ENCODE peak calls at places on chromosomes 13 and 19, in seven cellular contexts. One of them, this sample, is unnamed. For H3K4me1, the result is how much of the 10 kb centered on the place peaks cover.

GRCh38 chr19:11456659-11457058 is 21.2 kb downstream of the PRKCSH start:
- DNase-seq in HCT116: no peak
- DNase-seq in thoracic aorta: no peak
- DNase-seq in psoas muscle: no peak
- DNase-seq in esophagus squamous epithelium: no peak
- DNase-seq in effector memory CD4-positive, alpha-beta T cell: no peak
- DNase-seq in lower lobe of right lung: no peak
- DNase-seq in this sample: no peak

GRCh38 chr13:112456138-112457056 is 80.2 kb downstream of the SPACA7 start:
- DNase-seq in thoracic aorta: no peak
- DNase-seq in lower lobe of right lung: no peak
- DNase-seq in HCT116: no peak
- DNase-seq in psoas muscle: no peak
- DNase-seq in esophagus squamous epithelium: no peak
- DNase-seq in effector memory CD4-positive, alpha-beta T cell: no peak
- DNase-seq in this sample: no peak

GRCh38 chr19:57406516-57407123 is 4.3 kb upstream of the ZNF17 start:
- DNase-seq in effector memory CD4-positive, alpha-beta T cell: peak
- DNase-seq in HCT116: peak
- DNase-seq in lower lobe of right lung: peak
- DNase-seq in thoracic aorta: no peak
- DNase-seq in psoas muscle: peak
- DNase-seq in esophagus squamous epithelium: no peak
- DNase-seq in this sample: peak

GRCh38 chr19:4473708-4474503 is 1.8 kb downstream of the HDGFL2 start:
- DNase-seq in effector memory CD4-positive, alpha-beta T cell: no peak
- DNase-seq in thoracic aorta: no peak
- DNase-seq in lower lobe of right lung: no peak
- DNase-seq in esophagus squamous epithelium: no peak
- DNase-seq in HCT116: no peak
- DNase-seq in psoas muscle: no peak
- DNase-seq in this sample: peak

GRCh38 chr13:93045836-93046235 is 180.8 kb upstream of the GPC6 start:
- DNase-seq in psoas muscle: no peak
- DNase-seq in thoracic aorta: no peak
- DNase-seq in esophagus squamous epithelium: no peak
- DNase-seq in HCT116: no peak
- DNase-seq in lower lobe of right lung: no peak
- DNase-seq in effector memory CD4-positive, alpha-beta T cell: no peak
- DNase-seq in this sample: no peak

GRCh38 chr13:33520480-33520839 is 234.9 kb upstream of the STARD13 start:
- DNase-seq in HCT116: no peak
- DNase-seq in esophagus squamous epithelium: no peak
- DNase-seq in lower lobe of right lung: no peak
- DNase-seq in thoracic aorta: no peak
- DNase-seq in effector memory CD4-positive, alpha-beta T cell: no peak
- DNase-seq in psoas muscle: no peak
- DNase-seq in this sample: no peak

GRCh38 chr19:1673645-1674292 is 21.4 kb upstream of the TCF3 start:
- DNase-seq in lower lobe of right lung: no peak
- DNase-seq in thoracic aorta: no peak
- DNase-seq in HCT116: no peak
- DNase-seq in psoas muscle: no peak
- DNase-seq in effector memory CD4-positive, alpha-beta T cell: no peak
- DNase-seq in esophagus squamous epithelium: no peak
- DNase-seq in this sample: no peak

GRCh38 chr13:33728271-33729037 is 89.5 kb upstream of the RFC3 start:
- DNase-seq in psoas muscle: peak
- DNase-seq in lower lobe of right lung: no peak
- DNase-seq in esophagus squamous epithelium: no peak
- DNase-seq in HCT116: no peak
- DNase-seq in thoracic aorta: no peak
- DNase-seq in effector memory CD4-positive, alpha-beta T cell: no peak
- DNase-seq in this sample: no peak

GRCh38 chr13:45325806-45326205 is 15.2 kb downstream of the TPT1 start:
- DNase-seq in thoracic aorta: peak
- DNase-seq in psoas muscle: peak
- DNase-seq in esophagus squamous epithelium: no peak
- DNase-seq in lower lobe of right lung: no peak
- DNase-seq in HCT116: no peak
- DNase-seq in effector memory CD4-positive, alpha-beta T cell: no peak
- DNase-seq in this sample: peak

GRCh38 chr13:106500450-106500849 is 35.0 kb downstream of the EFNB2 start:
- DNase-seq in effector memory CD4-positive, alpha-beta T cell: no peak
- DNase-seq in HCT116: no peak
- DNase-seq in psoas muscle: no peak
- DNase-seq in esophagus squamous epithelium: no peak
- DNase-seq in thoracic aorta: no peak
- DNase-seq in lower lobe of right lung: no peak
- DNase-seq in this sample: no peak

GRCh38 chr13:113758651-113759524 is at the start of gene TMEM255B:
- DNase-seq in HCT116: peak
- DNase-seq in psoas muscle: peak
- DNase-seq in thoracic aorta: peak
- DNase-seq in esophagus squamous epithelium: peak
- DNase-seq in lower lobe of right lung: peak
- DNase-seq in effector memory CD4-positive, alpha-beta T cell: peak
- DNase-seq in this sample: peak

GRCh38 chr13:110503037-110503901 is 58.3 kb downstream of the RAB20 start:
- DNase-seq in effector memory CD4-positive, alpha-beta T cell: no peak
- DNase-seq in lower lobe of right lung: no peak
- DNase-seq in esophagus squamous epithelium: no peak
- DNase-seq in HCT116: no peak
- DNase-seq in thoracic aorta: no peak
- DNase-seq in psoas muscle: peak
- DNase-seq in this sample: no peak

GRCh38 chr19:5036733-5037681 is 68.1 kb downstream of the KDM4B start:
- DNase-seq in HCT116: no peak
- DNase-seq in thoracic aorta: no peak
- DNase-seq in effector memory CD4-positive, alpha-beta T cell: no peak
- DNase-seq in lower lobe of right lung: no peak
- DNase-seq in psoas muscle: peak
- DNase-seq in esophagus squamous epithelium: no peak
- DNase-seq in this sample: no peak

GRCh38 chr19:7705387-7706187 is 3.7 kb upstream of the FCER2 start:
- DNase-seq in esophagus squamous epithelium: no peak
- DNase-seq in HCT116: no peak
- DNase-seq in effector memory CD4-positive, alpha-beta T cell: peak
- DNase-seq in thoracic aorta: no peak
- DNase-seq in psoas muscle: no peak
- DNase-seq in lower lobe of right lung: peak
- DNase-seq in this sample: peak

GRCh38 chr13:102276479-102276878 is 125.4 kb downstream of the FGF14 start:
- DNase-seq in HCT116: no peak
- DNase-seq in thoracic aorta: no peak
- DNase-seq in lower lobe of right lung: no peak
- DNase-seq in psoas muscle: no peak
- DNase-seq in effector memory CD4-positive, alpha-beta T cell: no peak
- DNase-seq in esophagus squamous epithelium: no peak
- DNase-seq in this sample: no peak

GRCh38 chr13:45411631-45412030 is 6.5 kb downstream of the SLC25A30 start:
- DNase-seq in HCT116: no peak
- DNase-seq in thoracic aorta: no peak
- DNase-seq in lower lobe of right lung: no peak
- DNase-seq in psoas muscle: no peak
- DNase-seq in effector memory CD4-positive, alpha-beta T cell: no peak
- DNase-seq in esophagus squamous epithelium: no peak
- DNase-seq in this sample: no peak

GRCh38 chr13:46964789-46965527 is 68.1 kb upstream of the HTR2A start:
- DNase-seq in lower lobe of right lung: no peak
- DNase-seq in thoracic aorta: no peak
- DNase-seq in esophagus squamous epithelium: no peak
- DNase-seq in effector memory CD4-positive, alpha-beta T cell: no peak
- DNase-seq in HCT116: no peak
- DNase-seq in psoas muscle: no peak
- DNase-seq in this sample: no peak

GRCh38 chr19:45777395-45777961 is 4.8 kb downstream of the DMPK start:
- DNase-seq in effector memory CD4-positive, alpha-beta T cell: no peak
- DNase-seq in HCT116: no peak
- DNase-seq in esophagus squamous epithelium: no peak
- DNase-seq in lower lobe of right lung: no peak
- DNase-seq in psoas muscle: no peak
- DNase-seq in thoracic aorta: no peak
- DNase-seq in this sample: no peak

GRCh38 chr13:26011996-26012688 is 39.7 kb downstream of the SHISA2 start:
- DNase-seq in HCT116: no peak
- DNase-seq in lower lobe of right lung: no peak
- DNase-seq in effector memory CD4-positive, alpha-beta T cell: peak
- DNase-seq in esophagus squamous epithelium: no peak
- DNase-seq in psoas muscle: no peak
- DNase-seq in thoracic aorta: no peak
- DNase-seq in this sample: peak

GRCh38 chr19:42497492-42498226 is 30.6 kb downstream of the CEACAM1 start:
- DNase-seq in effector memory CD4-positive, alpha-beta T cell: no peak
- DNase-seq in psoas muscle: no peak
- DNase-seq in esophagus squamous epithelium: no peak
- DNase-seq in HCT116: no peak
- DNase-seq in lower lobe of right lung: no peak
- DNase-seq in thoracic aorta: no peak
- DNase-seq in this sample: no peak

DNA sequence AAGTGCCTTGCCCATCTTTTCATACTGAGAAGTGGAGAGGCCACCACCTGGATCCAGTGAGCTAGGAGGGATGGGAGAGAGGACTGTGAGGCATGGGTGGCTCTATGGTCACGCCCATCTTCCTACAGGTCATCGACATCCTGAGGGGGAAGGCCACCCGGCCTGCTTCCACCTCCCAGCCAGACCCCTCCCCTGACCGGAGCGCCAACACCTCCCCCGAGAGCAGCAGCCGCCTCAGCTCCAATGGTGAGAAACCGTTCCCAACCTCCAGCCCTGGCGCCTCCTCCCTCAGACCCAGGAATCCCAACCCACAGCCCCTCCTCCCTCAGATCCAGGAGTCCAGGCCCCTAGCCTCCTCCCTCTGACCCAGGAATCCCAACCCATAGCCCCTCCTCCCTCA is 10.1 kb downstream of the BCL3 start:
- DNase-seq in psoas muscle: no peak
- DNase-seq in thoracic aorta: no peak
- DNase-seq in HCT116: no peak
- DNase-seq in effector memory CD4-positive, alpha-beta T cell: no peak
- DNase-seq in esophagus squamous epithelium: no peak
- DNase-seq in lower lobe of right lung: no peak
- DNase-seq in this sample: no peak
- H3K27ac ChIP-seq in psoas muscle: peak
- H3K27ac ChIP-seq in thoracic aorta: peak
- H3K27ac ChIP-seq in HCT116: peak
- H3K27ac ChIP-seq in effector memory CD4-positive, alpha-beta T cell: no peak
- H3K27ac ChIP-seq in esophagus squamous epithelium: peak
- H3K27ac ChIP-seq in lower lobe of right lung: peak
- H3K27ac ChIP-seq in this sample: peak

GRCh38 chr13:40582531-40582930 is 83.9 kb downstream of the FOXO1 start:
- DNase-seq in HCT116: no peak
- DNase-seq in esophagus squamous epithelium: no peak
- DNase-seq in lower lobe of right lung: no peak
- DNase-seq in effector memory CD4-positive, alpha-beta T cell: no peak
- DNase-seq in thoracic aorta: no peak
- DNase-seq in psoas muscle: no peak
- DNase-seq in this sample: no peak
- H3K4me1 ChIP-seq in HCT116: under half
- H3K4me1 ChIP-seq in esophagus squamous epithelium: under half
- H3K4me1 ChIP-seq in lower lobe of right lung: half or more
- H3K4me1 ChIP-seq in effector memory CD4-positive, alpha-beta T cell: under half
- H3K4me1 ChIP-seq in thoracic aorta: half or more
- H3K4me1 ChIP-seq in psoas muscle: half or more
- H3K4me1 ChIP-seq in this sample: half or more

GRCh38 chr19:35008891-35009341 is 8.8 kb downstream of the GRAMD1A start:
- DNase-seq in lower lobe of right lung: no peak
- DNase-seq in effector memory CD4-positive, alpha-beta T cell: no peak
- DNase-seq in thoracic aorta: no peak
- DNase-seq in psoas muscle: no peak
- DNase-seq in esophagus squamous epithelium: no peak
- DNase-seq in HCT116: no peak
- DNase-seq in this sample: no peak

GRCh38 chr19:35004517-35005255 is 4.6 kb downstream of the GRAMD1A start:
- DNase-seq in esophagus squamous epithelium: no peak
- DNase-seq in HCT116: no peak
- DNase-seq in effector memory CD4-positive, alpha-beta T cell: no peak
- DNase-seq in lower lobe of right lung: peak
- DNase-seq in thoracic aorta: no peak
- DNase-seq in psoas muscle: no peak
- DNase-seq in this sample: no peak

GRCh38 chr19:35006342-35006998 is 6.3 kb downstream of the GRAMD1A start:
- DNase-seq in esophagus squamous epithelium: no peak
- DNase-seq in effector memory CD4-positive, alpha-beta T cell: no peak
- DNase-seq in thoracic aorta: no peak
- DNase-seq in HCT116: no peak
- DNase-seq in psoas muscle: no peak
- DNase-seq in lower lobe of right lung: peak
- DNase-seq in this sample: no peak

GRCh38 chr19:35005256-35005977 is 5.3 kb downstream of the GRAMD1A start:
- DNase-seq in thoracic aorta: no peak
- DNase-seq in lower lobe of right lung: peak
- DNase-seq in HCT116: no peak
- DNase-seq in psoas muscle: no peak
- DNase-seq in esophagus squamous epithelium: no peak
- DNase-seq in effector memory CD4-positive, alpha-beta T cell: no peak
- DNase-seq in this sample: no peak

GRCh38 chr19:35006999-35007365 is 6.9 kb downstream of the GRAMD1A start:
- DNase-seq in lower lobe of right lung: no peak
- DNase-seq in psoas muscle: no peak
- DNase-seq in HCT116: no peak
- DNase-seq in effector memory CD4-positive, alpha-beta T cell: no peak
- DNase-seq in thoracic aorta: no peak
- DNase-seq in esophagus squamous epithelium: no peak
- DNase-seq in this sample: no peak
- H3K27ac ChIP-seq in lower lobe of right lung: peak
- H3K27ac ChIP-seq in psoas muscle: no peak
- H3K27ac ChIP-seq in HCT116: no peak
- H3K27ac ChIP-seq in effector memory CD4-positive, alpha-beta T cell: no peak
- H3K27ac ChIP-seq in thoracic aorta: no peak
- H3K27ac ChIP-seq in esophagus squamous epithelium: peak
- H3K27ac ChIP-seq in this sample: no peak

DNA sequence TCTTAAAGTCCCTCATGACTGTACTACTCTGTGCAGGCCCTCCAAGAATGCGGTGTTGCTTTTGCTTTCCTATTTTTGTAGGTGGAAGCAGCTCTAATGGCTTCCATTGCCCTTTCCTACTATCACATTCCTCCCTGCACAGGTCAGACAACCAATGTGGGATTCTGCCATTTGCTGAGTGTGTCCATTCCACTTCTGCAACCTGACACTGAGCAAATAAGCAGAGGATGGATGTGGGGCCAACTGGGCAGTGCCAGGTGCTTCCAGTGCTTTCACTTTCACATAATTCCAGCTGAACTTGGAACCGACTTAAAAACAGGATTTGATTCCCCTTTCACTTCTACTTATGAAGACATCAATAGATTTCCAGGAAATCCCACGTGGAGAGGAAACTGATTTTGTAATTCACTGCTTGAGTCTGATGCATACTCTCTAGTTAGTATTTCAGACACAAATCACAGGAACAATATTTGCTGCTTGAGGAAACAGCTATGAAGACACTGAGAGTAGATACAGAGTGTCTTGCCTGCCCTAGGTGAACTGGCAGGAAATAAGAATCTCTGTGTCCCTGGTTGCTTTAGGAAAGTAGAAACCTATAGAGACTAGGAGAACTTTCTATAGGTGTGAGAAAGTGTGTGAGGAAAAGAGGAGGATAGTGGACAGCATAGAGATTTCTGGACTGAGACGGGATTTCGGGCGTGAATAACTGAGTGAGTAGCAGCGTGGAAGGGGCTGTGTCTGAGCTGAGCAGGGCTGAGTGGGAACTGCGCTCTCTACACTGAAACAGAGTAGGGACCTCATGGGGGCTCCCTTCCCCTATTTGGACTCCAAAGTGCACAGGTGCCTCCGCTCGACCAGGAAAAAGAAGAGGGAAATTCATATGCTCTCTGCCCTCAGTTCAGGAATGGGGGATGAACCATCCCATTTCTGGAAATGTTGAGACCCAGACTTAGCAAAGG is 22.5 kb downstream of the LGALS16 start:
- DNase-seq in thoracic aorta: no peak
- DNase-seq in psoas muscle: peak
- DNase-seq in esophagus squamous epithelium: no peak
- DNase-seq in effector memory CD4-positive, alpha-beta T cell: no peak
- DNase-seq in HCT116: no peak
- DNase-seq in lower lobe of right lung: peak
- DNase-seq in this sample: peak
- H3K4me1 ChIP-seq in thoracic aorta: under half
- H3K4me1 ChIP-seq in psoas muscle: under half
- H3K4me1 ChIP-seq in esophagus squamous epithelium: under half
- H3K4me1 ChIP-seq in effector memory CD4-positive, alpha-beta T cell: under half
- H3K4me1 ChIP-seq in HCT116: under half
- H3K4me1 ChIP-seq in lower lobe of right lung: under half
- H3K4me1 ChIP-seq in this sample: under half